ENCODE peak calls at places on chromosome 12, in four cellular contexts. One of them, this sample, is unnamed. For H3K9me3, the result is how much of the 10 kb centered on the place peaks cover.

GRCh38 chr12:132133952-132134652 is 10.0 kb downstream of the DDX51 start:
- DNase-seq in endodermal cell: peak
- DNase-seq in psoas muscle: no peak
- DNase-seq in heart right ventricle: no peak
- DNase-seq in this sample: peak

GRCh38 chr12:1993341-1993740 is 10.9 kb downstream of the DCP1B start:
- DNase-seq in endodermal cell: no peak
- DNase-seq in psoas muscle: no peak
- DNase-seq in heart right ventricle: no peak
- DNase-seq in this sample: no peak

GRCh38 chr12:9792185-9792900 is 31.6 kb upstream of the CD69 start:
- DNase-seq in endodermal cell: no peak
- DNase-seq in psoas muscle: no peak
- DNase-seq in heart right ventricle: no peak
- DNase-seq in this sample: no peak

GRCh38 chr12:10584415-10584814 is 29.0 kb downstream of the MAGOHB start:
- DNase-seq in endodermal cell: no peak
- DNase-seq in psoas muscle: no peak
- DNase-seq in heart right ventricle: no peak
- DNase-seq in this sample: no peak

GRCh38 chr12:109951136-109951535 is 45.0 kb downstream of the GIT2 start:
- DNase-seq in endodermal cell: no peak
- DNase-seq in psoas muscle: no peak
- DNase-seq in heart right ventricle: no peak
- DNase-seq in this sample: no peak

GRCh38 chr12:76003263-76003640 is 28.3 kb downstream of the PHLDA1 start:
- DNase-seq in endodermal cell: no peak
- DNase-seq in psoas muscle: no peak
- DNase-seq in heart right ventricle: no peak
- DNase-seq in this sample: no peak

GRCh38 chr12:31687101-31687527 is 27.6 kb downstream of the ETFBKMT start:
- DNase-seq in endodermal cell: no peak
- DNase-seq in psoas muscle: no peak
- DNase-seq in heart right ventricle: no peak
- DNase-seq in this sample: peak

GRCh38 chr12:77243345-77243744 is 178.0 kb upstream of the E2F7 start:
- DNase-seq in endodermal cell: no peak
- DNase-seq in psoas muscle: no peak
- DNase-seq in heart right ventricle: no peak
- DNase-seq in this sample: no peak

GRCh38 chr12:4032906-4033628 is 159.9 kb upstream of the PARP11 start:
- DNase-seq in endodermal cell: peak
- DNase-seq in psoas muscle: no peak
- DNase-seq in heart right ventricle: no peak
- DNase-seq in this sample: no peak

GRCh38 chr12:110992909-110993308 is 72.5 kb upstream of the MYL2 start:
- DNase-seq in endodermal cell: no peak
- DNase-seq in psoas muscle: no peak
- DNase-seq in heart right ventricle: no peak
- DNase-seq in this sample: no peak

DNA sequence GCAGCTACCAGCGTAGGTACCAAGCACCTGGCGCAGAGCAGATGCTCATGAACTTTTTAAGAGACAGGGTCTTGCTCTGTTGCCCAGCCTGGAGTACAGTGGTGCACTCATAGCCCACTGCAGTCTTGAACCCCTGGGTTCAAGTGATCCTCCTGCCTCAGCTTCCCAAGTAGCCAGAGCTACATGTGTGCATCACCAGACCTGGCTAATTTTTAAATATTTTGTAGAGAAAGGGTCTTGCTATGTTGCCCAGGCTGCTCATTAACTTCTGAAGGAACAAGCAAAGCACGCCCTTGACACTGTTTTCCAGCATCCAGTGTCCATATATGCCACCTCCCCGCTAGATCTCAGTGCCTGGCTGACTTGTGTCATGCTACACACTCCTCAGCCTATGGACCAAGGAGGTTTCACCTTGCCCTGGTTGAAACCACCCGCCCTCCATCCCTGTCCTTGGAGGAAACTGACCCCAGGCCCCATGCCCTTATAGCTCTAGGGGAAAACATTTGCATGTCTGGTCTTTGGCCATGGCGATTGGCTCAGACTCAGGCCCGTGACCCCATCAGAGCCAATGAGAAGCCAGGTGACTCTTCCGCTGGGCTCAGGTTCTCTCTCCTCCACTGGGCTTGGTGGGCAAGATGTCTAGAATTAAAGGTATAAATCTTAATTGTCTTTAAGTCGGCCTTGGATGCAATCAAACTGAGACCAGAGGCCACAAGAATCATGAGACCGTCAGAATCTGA is 26.3 kb downstream of the TESC start:
- DNase-seq in endodermal cell: no peak
- DNase-seq in psoas muscle: no peak
- DNase-seq in heart right ventricle: no peak
- DNase-seq in this sample: no peak
- H3K27ac ChIP-seq in endodermal cell: no peak
- H3K27ac ChIP-seq in psoas muscle: no peak
- H3K27ac ChIP-seq in heart right ventricle: peak
- H3K27ac ChIP-seq in this sample: no peak

GRCh38 chr12:52082988-52083637 is 3.6 kb downstream of the SMIM41 start:
- DNase-seq in endodermal cell: peak
- DNase-seq in psoas muscle: peak
- DNase-seq in heart right ventricle: peak
- DNase-seq in this sample: no peak
- H3K4me3 ChIP-seq in endodermal cell: no peak
- H3K4me3 ChIP-seq in psoas muscle: no peak
- H3K4me3 ChIP-seq in heart right ventricle: no peak
- H3K4me3 ChIP-seq in this sample: no peak

GRCh38 chr12:130202201-130202600 is 39.9 kb downstream of the FZD10 start:
- DNase-seq in endodermal cell: peak
- DNase-seq in psoas muscle: no peak
- DNase-seq in heart right ventricle: no peak
- DNase-seq in this sample: no peak
- H3K9me3 ChIP-seq in endodermal cell: under half
- H3K9me3 ChIP-seq in psoas muscle: under half
- H3K9me3 ChIP-seq in heart right ventricle: under half
- H3K9me3 ChIP-seq in this sample: under half

GRCh38 chr12:12823811-12824210 is 10.7 kb downstream of the DDX47 start:
- DNase-seq in endodermal cell: no peak
- DNase-seq in psoas muscle: no peak
- DNase-seq in heart right ventricle: no peak
- DNase-seq in this sample: no peak
- H3K27ac ChIP-seq in endodermal cell: peak
- H3K27ac ChIP-seq in psoas muscle: no peak
- H3K27ac ChIP-seq in heart right ventricle: no peak
- H3K27ac ChIP-seq in this sample: no peak

GRCh38 chr12:69171881-69172280 is 67.5 kb upstream of the CPSF6 start:
- DNase-seq in endodermal cell: peak
- DNase-seq in psoas muscle: no peak
- DNase-seq in heart right ventricle: no peak
- DNase-seq in this sample: no peak

GRCh38 chr12:69170293-69170692 is 69.1 kb upstream of the CPSF6 start:
- DNase-seq in endodermal cell: peak
- DNase-seq in psoas muscle: no peak
- DNase-seq in heart right ventricle: no peak
- DNase-seq in this sample: no peak

GRCh38 chr12:69167648-69168165 is 71.7 kb upstream of the CPSF6 start:
- DNase-seq in endodermal cell: peak
- DNase-seq in psoas muscle: no peak
- DNase-seq in heart right ventricle: no peak
- DNase-seq in this sample: no peak

GRCh38 chr12:69168828-69169227 is 70.5 kb upstream of the CPSF6 start:
- DNase-seq in endodermal cell: peak
- DNase-seq in psoas muscle: no peak
- DNase-seq in heart right ventricle: no peak
- DNase-seq in this sample: no peak

DNA sequence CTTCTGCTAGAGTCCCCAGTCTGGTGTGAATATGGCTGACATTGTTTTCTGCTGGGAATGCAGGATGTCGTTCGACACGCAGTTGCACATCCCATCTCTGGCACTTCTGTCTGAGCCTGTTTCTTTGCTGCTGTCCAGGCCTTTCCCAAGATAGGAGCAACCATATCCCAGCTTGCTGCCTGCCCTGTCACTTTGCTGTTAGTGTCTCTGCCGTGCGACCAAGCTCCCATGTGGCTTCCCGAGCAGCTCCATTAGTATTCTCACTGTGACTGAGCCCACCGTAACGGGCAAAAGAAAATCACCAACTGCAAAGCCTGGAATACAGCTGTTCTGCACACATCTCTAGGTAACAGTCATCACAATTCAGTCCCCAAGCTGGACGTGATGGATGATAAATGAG is 66.0 kb upstream of the CPSF6 start:
- DNase-seq in endodermal cell: peak
- DNase-seq in psoas muscle: no peak
- DNase-seq in heart right ventricle: no peak
- DNase-seq in this sample: no peak
- H3K4me3 ChIP-seq in endodermal cell: no peak
- H3K4me3 ChIP-seq in psoas muscle: no peak
- H3K4me3 ChIP-seq in heart right ventricle: no peak
- H3K4me3 ChIP-seq in this sample: no peak

This sample was measured in left lung.